ENCODE peak calls at places on chromosomes 6 and 20, in four cellular contexts. W is WTC11, G is HepG2, I is K562. V is an unnamed sample.
A peak's percentile ranks its signal among the peaks of the same experiment; 100 is the strongest.

GRCh38 chr6:166927942-166928643 is 28.3 kb downstream of the RNASET2 start:
- DNase-seq in I (no peak), W (no peak), G (no peak), V (no peak)

GRCh38 chr20:22795455-22795854 is 211.1 kb upstream of the FOXA2 start:
- DNase-seq in W (no peak), I (no peak), G (no peak), V (no peak)

GRCh38 chr6:71531006-71531405 is 242.4 kb downstream of the OGFRL1 start:
- DNase-seq in I (no peak), G (no peak), W (no peak), V (no peak)

GRCh38 chr6:38270367-38270766 is 369.4 kb downstream of the BTBD9 start:
- DNase-seq in G (no peak), I (no peak), W (no peak), V (no peak)

GRCh38 chr20:45377191-45377775 is 842 bp downstream of the TP53TG5 start:
- DNase-seq in I (no peak), W (no peak), G (no peak), V (no peak)

GRCh38 chr20:47778398-47779354 is 6.6 kb downstream of the SULF2 start:
- DNase-seq in W (no peak), I (no peak), G (no peak), V (no peak)

GRCh38 chr6:129251669-129252376 is 368.9 kb downstream of the LAMA2 start:
- DNase-seq in G (peak; percentile 63), W (peak; percentile 58), I (peak; percentile 30), V (peak; percentile 71)

GRCh38 chr6:69867075-69867911 is 937 bp downstream of the COL19A1 start:
- DNase-seq in G (peak; percentile 12), W (peak; percentile 68), I (peak; percentile 7), V (peak; percentile 65)

GRCh38 chr20:49323622-49324238 is 45.9 kb upstream of the ZNFX1 start:
- DNase-seq in I (peak; percentile 39), W (no peak), G (peak; percentile 52), V (no peak)

GRCh38 chr6:56291278-56291917 is 44.0 kb upstream of the COL21A1 start:
- DNase-seq in G (no peak), I (no peak), W (no peak), V (no peak)

GRCh38 chr6:41843178-41843577 is 52.0 kb downstream of the USP49 start:
- DNase-seq in I (no peak), W (no peak), G (no peak), V (no peak)

GRCh38 chr6:41846666-41847237 is 48.4 kb downstream of the USP49 start:
- DNase-seq in I (peak; percentile 82), W (peak; percentile 68), G (peak; percentile 93), V (peak; percentile 67)
- TF ChIP-seq ELF4 in I (peak; percentile 19), W (no peak), G (no peak), V (no peak)

GRCh38 chr6:127434651-127435050 is 24.5 kb downstream of the KIAA0408 start:
- DNase-seq in W (no peak), G (no peak), I (no peak), V (no peak)

GRCh38 chr6:127435717-127436220 is 23.4 kb downstream of the KIAA0408 start:
- DNase-seq in G (no peak), W (no peak), I (no peak), V (no peak)

GRCh38 chr6:127441881-127442280 is 17.3 kb downstream of the KIAA0408 start:
- DNase-seq in I (no peak), W (no peak), G (no peak), V (no peak)

GRCh38 chr6:127436578-127437110 is 22.5 kb downstream of the KIAA0408 start:
- DNase-seq in W (no peak), I (no peak), G (no peak), V (no peak)

GRCh38 chr6:127439718-127440117 is 19.5 kb downstream of the KIAA0408 start:
- DNase-seq in G (no peak), I (no peak), W (no peak), V (no peak)
- TF ChIP-seq ELF4 in G (no peak), I (no peak), W (no peak), V (no peak)

GRCh38 chr6:24991748-24992467 is 56.1 kb upstream of the RIPOR2 start:
- DNase-seq in I (peak; percentile 65), G (peak; percentile 62), W (peak; percentile 61), V (peak; percentile 65)

GRCh38 chr6:24997186-24997585 is 61.4 kb upstream of the RIPOR2 start:
- DNase-seq in G (no peak), W (no peak), I (no peak), V (no peak)

GRCh38 chr6:24996145-24996836 is 60.5 kb upstream of the RIPOR2 start:
- DNase-seq in W (no peak), I (no peak), G (no peak), V (no peak)

GRCh38 chr6:24995270-24995669 is 59.5 kb upstream of the RIPOR2 start:
- DNase-seq in W (no peak), I (no peak), G (no peak), V (no peak)

GRCh38 chr6:24994812-24995211 is 59.1 kb upstream of the RIPOR2 start:
- DNase-seq in G (no peak), W (no peak), I (no peak), V (no peak)
- TF ChIP-seq ELF4 in G (no peak), W (no peak), I (no peak), V (no peak)

GRCh38 chr20:5833309-5833941 is 83.2 kb downstream of the SHLD1 start:
- DNase-seq in W (no peak), I (no peak), G (no peak), V (no peak)

GRCh38 chr20:5831539-5832237 is 81.5 kb downstream of the SHLD1 start:
- DNase-seq in G (peak; percentile 70), I (no peak), W (no peak), V (no peak)

GRCh38 chr20:5835870-5836269 is 85.7 kb downstream of the SHLD1 start:
- DNase-seq in I (no peak), W (no peak), G (no peak), V (no peak)

GRCh38 chr20:5834436-5835005 is 84.3 kb downstream of the SHLD1 start:
- DNase-seq in I (no peak), W (no peak), G (no peak), V (no peak)

DNA sequence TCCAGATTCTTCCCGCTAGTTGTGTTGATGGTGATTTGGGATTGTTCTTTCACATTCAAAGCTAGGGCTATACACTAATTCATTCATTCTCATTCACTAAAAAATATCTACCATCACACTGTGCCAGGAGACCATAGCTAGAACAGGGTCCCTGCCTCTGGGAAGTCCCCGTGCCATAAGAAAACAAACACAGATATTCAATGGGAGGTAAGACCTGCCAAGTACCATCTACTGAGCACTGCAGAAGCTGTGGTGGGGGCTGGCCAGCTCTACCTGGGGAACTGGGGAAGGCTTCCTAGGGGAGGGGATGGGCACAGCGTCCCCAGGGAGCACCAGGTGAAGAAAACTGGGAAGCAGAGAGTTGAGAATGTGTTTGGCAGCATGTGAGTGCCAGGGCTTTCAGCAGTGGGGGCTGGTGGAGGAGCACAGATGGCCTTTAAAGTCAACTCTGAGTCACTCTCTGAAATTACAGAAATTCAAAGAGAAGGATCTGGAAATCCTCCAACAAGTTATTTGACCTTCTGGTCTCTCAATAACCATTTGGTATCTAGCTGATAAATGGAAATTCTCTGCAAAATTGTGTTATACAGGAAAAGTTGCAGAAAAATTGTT is 85.1 kb downstream of the SHLD1 start:
- DNase-seq in G (peak; percentile 78), W (no peak), I (no peak), V (no peak)
- TF ChIP-seq ELF4 in G (no peak), W (no peak), I (no peak), V (no peak)

GRCh38 chr20:40945754-40946451 is 82.7 kb upstream of the TOP1 start:
- DNase-seq in I (no peak), G (peak; percentile 72), W (peak; percentile 73), V (peak; percentile 78)
- TF ChIP-seq ELF4 in I (no peak), G (no peak), W (no peak), V (no peak)

GRCh38 chr20:57552471-57552870 is 8.4 kb upstream of the PCK1 start:
- DNase-seq in G (no peak), I (no peak), W (no peak), V (no peak)

GRCh38 chr20:57557926-57558613 is 2.8 kb upstream of the PCK1 start:
- DNase-seq in I (no peak), G (no peak), W (no peak), V (no peak)

GRCh38 chr20:57556980-57557274 is 4.0 kb upstream of the PCK1 start:
- DNase-seq in I (no peak), W (no peak), G (no peak), V (no peak)

GRCh38 chr20:57555457-57556184 is 5.3 kb upstream of the PCK1 start:
- DNase-seq in I (no peak), W (no peak), G (no peak), V (no peak)

GRCh38 chr20:57553376-57554018 is 7.4 kb upstream of the PCK1 start:
- DNase-seq in W (no peak), I (no peak), G (no peak), V (no peak)
- TF ChIP-seq ELF4 in W (no peak), I (no peak), G (no peak), V (no peak)

GRCh38 chr6:147095316-147095715 is 108.9 kb upstream of the STXBP5 start:
- DNase-seq in I (no peak), W (no peak), G (no peak), V (no peak)
- TF ChIP-seq ELF4 in I (no peak), W (no peak), G (no peak), V (no peak)

GRCh38 chr20:54170963-54171362 is 2.8 kb downstream of the CYP24A1 start:
- DNase-seq in I (no peak), G (no peak), W (no peak), V (no peak)

GRCh38 chr20:54172532-54172855 is 1.3 kb downstream of the CYP24A1 start:
- DNase-seq in I (no peak), G (no peak), W (no peak), V (no peak)

GRCh38 chr20:54174452-54175175 is 828 bp upstream of the CYP24A1 start:
- DNase-seq in W (no peak), I (no peak), G (peak; percentile 56), V (no peak)

GRCh38 chr20:54173653-54174451 is at the start of gene CYP24A1:
- DNase-seq in I (no peak), G (peak; percentile 80), W (peak; percentile 45), V (peak; percentile 23)

GRCh38 chr20:54172856-54173652 is 732 bp downstream of the CYP24A1 start:
- DNase-seq in W (peak; percentile 58), I (no peak), G (no peak), V (no peak)
- TF ChIP-seq ELF4 in W (peak; percentile 68), I (no peak), G (no peak), V (no peak)

GRCh38 chr6:100435299-100435698 is 29.4 kb downstream of the SIM1 start:
- DNase-seq in I (no peak), G (no peak), W (no peak), V (no peak)
- TF ChIP-seq ELF4 in I (no peak), G (no peak), W (no peak), V (no peak)

DNA sequence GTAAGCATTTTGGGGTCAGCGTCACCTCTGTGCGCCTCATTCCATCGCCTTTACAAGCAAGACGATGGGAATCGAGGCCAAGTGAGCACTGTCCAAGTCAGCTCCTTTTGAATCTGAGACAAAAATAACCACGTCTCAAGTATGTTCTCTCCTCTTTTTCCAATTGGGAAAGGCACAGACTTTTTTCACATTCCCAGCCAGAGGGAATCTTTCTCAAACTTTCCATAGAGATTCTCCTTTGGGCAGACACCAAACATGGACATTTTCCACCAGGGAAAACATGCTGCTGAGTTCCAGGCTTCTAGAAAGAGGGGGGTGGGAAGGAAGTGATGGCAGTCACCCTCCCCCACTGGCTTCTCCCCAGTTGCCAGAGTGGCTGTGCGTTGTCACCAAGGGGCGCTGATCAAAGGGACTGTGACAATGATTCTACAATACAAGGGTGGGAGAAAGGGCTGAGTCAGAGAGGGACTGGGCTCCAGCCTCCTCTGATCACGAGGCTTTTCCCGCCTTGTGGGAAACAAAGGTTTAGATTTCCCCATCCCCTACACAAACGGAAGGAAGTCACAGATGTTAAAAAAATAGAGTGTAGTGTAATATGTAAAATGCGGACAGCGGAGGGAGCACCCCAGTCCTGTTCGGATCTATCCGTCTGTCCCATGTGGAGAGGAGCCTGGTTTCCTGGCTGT is 281.9 kb upstream of the RNF24 start:
- DNase-seq in I (no peak), G (peak; percentile 43), W (no peak), V (no peak)
- TF ChIP-seq ELF4 in I (no peak), G (no peak), W (no peak), V (no peak)